ENCODE peak calls at places on chromosomes 3 and 15, in five cellular contexts. T is psoas muscle; Z is dorsolateral prefrontal cortex; Y is cardiac muscle cell; S is CD8-positive, alpha-beta memory T cell. H is an unnamed sample.

GRCh38 chr3:16849795-16850194 is 35.0 kb upstream of the PLCL2 start:
- DNase-seq in T (no peak), Y (peak; percentile 89), S (no peak), Z (no peak), H (no peak)

GRCh38 chr3:42262525-42262924 is 3.5 kb downstream of the CCK start:
- DNase-seq in Z (no peak), T (no peak), Y (no peak), S (no peak), H (no peak)

GRCh38 chr3:106018111-106018510 is 149.3 kb upstream of the CBLB start:
- DNase-seq in Z (no peak), T (no peak), S (no peak), Y (no peak), H (no peak)

GRCh38 chr3:56864090-56864489 is 62.3 kb upstream of the ARHGEF3 start:
- DNase-seq in T (no peak), S (no peak), Y (no peak), Z (no peak), H (peak; percentile 61)

GRCh38 chr15:70741107-70741511 is 22.2 kb downstream of the UACA start:
- DNase-seq in Z (no peak), Y (peak; percentile 96), T (peak; percentile 66), S (no peak), H (no peak)

GRCh38 chr15:35444557-35445204 is 101.3 kb downstream of the DPH6 start:
- DNase-seq in T (no peak), S (no peak), Z (no peak), Y (peak; percentile 71), H (peak; percentile 14)

GRCh38 chr3:195041871-195042740 is 228.9 kb downstream of the XXYLT1 start:
- DNase-seq in Y (no peak), S (no peak), Z (no peak), T (no peak), H (no peak)

GRCh38 chr15:87477759-87478687 is 778.5 kb downstream of the NTRK3 start:
- DNase-seq in T (no peak), S (no peak), Z (peak; percentile 64), Y (peak; percentile 71), H (no peak)

GRCh38 chr15:60299452-60300047 is 98.2 kb downstream of the ANXA2 start:
- DNase-seq in S (no peak), Y (peak; percentile 34), T (no peak), Z (peak; percentile 30), H (no peak)

GRCh38 chr3:52205727-52206372 is 7.9 kb downstream of the ALAS1 start:
- DNase-seq in Y (no peak), T (no peak), S (no peak), Z (no peak), H (no peak)

GRCh38 chr3:100548053-100548452 is 55.6 kb downstream of the TMEM45A start:
- DNase-seq in Z (no peak), Y (no peak), T (no peak), S (no peak), H (no peak)

GRCh38 chr15:28125673-28126651 is 26.8 kb upstream of the OCA2 start:
- DNase-seq in Z (no peak), Y (peak; percentile 74), S (no peak), T (no peak), H (peak; percentile 63)

GRCh38 chr15:78937132-78937739 is 7.6 kb downstream of the CTSH start:
- DNase-seq in T (no peak), Z (no peak), S (no peak), Y (peak; percentile 86), H (peak; percentile 87)

GRCh38 chr3:167884481-167884880 is 149.0 kb downstream of the SERPINI1 start:
- DNase-seq in T (no peak), Z (no peak), Y (no peak), S (no peak), H (no peak)

GRCh38 chr3:186815490-186815889 is 9.2 kb upstream of the RFC4 start:
- DNase-seq in S (no peak), T (no peak), Z (no peak), Y (peak; percentile 81), H (peak; percentile 17)

GRCh38 chr3:21703291-21703690 is 47.7 kb downstream of the ZNF385D start:
- DNase-seq in S (no peak), Z (no peak), T (no peak), Y (no peak), H (no peak)

GRCh38 chr3:124843496-124843895 is 43.7 kb downstream of the ITGB5 start:
- DNase-seq in T (no peak), Y (no peak), S (no peak), Z (no peak), H (no peak)

GRCh38 chr3:129558772-129559564 is 16.0 kb downstream of the H1-8 start:
- DNase-seq in Z (no peak), Y (peak; percentile 77), T (peak; percentile 46), S (no peak), H (no peak)

GRCh38 chr3:66211779-66212178 is 9.0 kb upstream of the SLC25A26 start:
- DNase-seq in Y (no peak), T (no peak), S (no peak), Z (no peak), H (no peak)

GRCh38 chr3:36714343-36714742 is 50.0 kb downstream of the DCLK3 start:
- DNase-seq in Y (peak; percentile 35), Z (no peak), S (no peak), T (no peak), H (no peak)

GRCh38 chr15:100973351-100974034 is 54.3 kb downstream of the LRRK1 start:
- DNase-seq in Y (peak; percentile 10), Z (no peak), T (no peak), S (no peak), H (no peak)

GRCh38 chr3:56939759-56940323 is 120.6 kb upstream of the SPATA12 start:
- DNase-seq in S (no peak), T (no peak), Y (no peak), Z (no peak), H (no peak)

GRCh38 chr15:69673236-69673881 is 220.7 kb downstream of the RPLP1 start:
- DNase-seq in Z (no peak), S (no peak), T (no peak), Y (no peak), H (no peak)

GRCh38 chr15:98953000-98953776 is 54.4 kb downstream of the PGPEP1L start:
- DNase-seq in T (no peak), S (no peak), Y (no peak), Z (no peak), H (peak; percentile 36)

GRCh38 chr3:154081305-154081704 is 39.9 kb upstream of the ARHGEF26 start:
- DNase-seq in T (no peak), S (no peak), Y (no peak), Z (no peak), H (no peak)

DNA sequence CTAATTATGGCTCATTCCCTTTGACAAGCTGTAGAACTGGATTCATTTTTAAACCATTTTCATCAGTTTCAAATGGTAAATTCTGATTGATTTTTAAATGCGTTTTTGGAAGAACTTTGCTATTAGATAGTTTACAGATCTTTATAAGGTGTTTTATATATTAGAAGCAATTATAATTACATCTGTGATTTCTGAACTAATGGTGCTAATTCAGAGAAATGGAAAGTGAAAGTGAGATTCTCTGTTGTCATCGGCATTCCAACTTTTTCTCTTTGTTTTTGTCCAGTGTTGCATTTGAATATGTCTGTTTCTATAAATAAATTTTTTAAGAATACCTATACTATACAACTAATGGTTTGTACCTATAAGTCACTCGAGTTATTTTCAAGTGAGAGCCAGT is 62.7 kb downstream of the PXYLP1 start:
- DNase-seq in T (no peak), S (no peak), Y (peak; percentile 17), Z (no peak), H (no peak)
- H3K4me3 ChIP-seq in T (peak overlapping the region; percentile 52), S (peak overlapping the region; percentile 30), Y (no peak overlapping the region), Z (peak overlapping the region; percentile 38), H (no peak overlapping the region)

GRCh38 chr15:89171136-89172072 is 50.0 kb downstream of the RLBP1 start:
- DNase-seq in Z (no peak), S (no peak), Y (peak; percentile 54), T (no peak), H (peak; percentile 14)

GRCh38 chr15:89163271-89164055 is 57.9 kb downstream of the RLBP1 start:
- DNase-seq in S (no peak), T (no peak), Z (no peak), Y (no peak), H (no peak)

GRCh38 chr15:89164712-89165211 is 56.6 kb downstream of the RLBP1 start:
- DNase-seq in S (no peak), Z (no peak), T (no peak), Y (no peak), H (no peak)

GRCh38 chr15:89165677-89166076 is 55.7 kb downstream of the RLBP1 start:
- DNase-seq in S (no peak), Z (no peak), T (no peak), Y (peak; percentile 43), H (no peak)

GRCh38 chr15:89167267-89168176 is 53.9 kb downstream of the RLBP1 start:
- DNase-seq in Y (peak; percentile 53), T (peak; percentile 46), Z (peak; percentile 40), S (no peak), H (no peak)
- H3K4me3 ChIP-seq in Y (no peak overlapping the region), T (no peak overlapping the region), Z (no peak overlapping the region), S (no peak overlapping the region), H (no peak overlapping the region)

DNA sequence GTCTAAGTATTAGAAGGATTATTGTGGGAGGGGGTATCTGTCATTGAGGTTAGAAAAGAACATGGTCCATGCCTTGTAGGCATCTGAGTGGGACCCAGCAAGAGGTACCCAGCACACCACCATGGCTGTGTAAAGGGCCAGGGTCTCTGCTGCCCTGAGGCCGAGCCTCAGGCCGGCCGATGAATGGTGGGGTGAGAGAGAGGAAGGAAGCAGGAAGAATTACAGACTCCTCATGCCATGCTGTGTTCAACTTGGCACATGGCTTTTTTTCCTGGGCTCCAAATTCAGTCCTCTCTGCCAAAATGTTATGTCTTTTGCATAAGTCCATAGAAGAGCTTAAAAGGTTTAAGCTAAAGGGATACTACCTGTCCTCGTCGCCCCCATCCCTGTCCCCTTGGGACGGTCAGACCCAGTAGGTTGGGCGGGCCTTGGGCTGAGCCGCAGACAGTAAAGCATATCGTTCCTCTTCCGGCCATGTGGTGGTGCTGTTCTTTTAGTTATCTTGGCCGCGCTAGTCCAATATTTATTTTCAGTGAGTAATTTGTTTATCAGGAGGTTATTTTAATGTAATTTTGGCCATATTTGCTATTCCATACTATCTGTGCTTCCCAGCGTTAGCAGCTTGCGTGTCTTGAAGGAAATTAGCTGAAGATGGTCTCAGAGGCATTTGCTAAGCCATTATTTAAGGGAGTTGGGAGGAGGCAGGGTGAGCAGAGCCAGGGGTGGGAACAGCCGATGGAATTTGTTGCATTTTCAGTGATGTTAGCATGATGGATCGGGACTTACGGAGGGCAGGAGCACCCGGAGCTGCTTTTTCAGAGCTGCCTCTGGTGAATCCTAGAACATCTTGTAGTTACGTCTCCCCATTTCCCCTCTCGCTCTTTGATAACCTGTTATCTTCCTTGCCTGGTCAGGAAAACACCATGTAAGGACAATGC is 152.5 kb downstream of the AGBL1 start:
- DNase-seq in Y (peak; percentile 22), T (peak; percentile 15), Z (no peak), S (peak; percentile 49), H (peak; percentile 4)
- H3K4me3 ChIP-seq in Y (peak overlapping the region; percentile 7), T (no peak overlapping the region), Z (no peak overlapping the region), S (no peak overlapping the region), H (no peak overlapping the region)

DNA sequence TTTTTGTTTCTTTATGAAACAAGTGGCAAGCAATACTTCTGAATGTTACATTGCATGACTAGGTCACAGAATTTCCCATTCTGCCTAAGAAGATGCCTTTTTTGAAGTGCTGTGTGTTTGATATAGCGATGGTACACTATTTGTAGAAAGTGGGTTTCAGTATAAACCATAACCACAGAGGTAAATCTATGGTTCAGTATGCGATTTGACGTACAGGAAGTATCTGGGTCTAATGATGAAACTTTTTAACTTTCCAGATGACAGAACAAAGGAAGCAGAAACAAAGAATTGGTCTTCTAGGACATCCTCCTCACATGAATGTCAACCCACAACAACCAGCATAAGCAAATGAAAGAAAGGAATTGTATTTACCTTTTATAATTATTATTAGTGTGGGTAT is 133.4 kb upstream of the BHLHE40 start:
- DNase-seq in S (no peak), T (no peak), Z (no peak), Y (no peak), H (peak; percentile 80)
- H3K4me3 ChIP-seq in S (no peak overlapping the region), T (no peak overlapping the region), Z (no peak overlapping the region), Y (no peak overlapping the region), H (no peak overlapping the region)